ENCODE peak calls at places on chromosomes 16 and 17, in ten cellular contexts. H is CD8-positive, alpha-beta T cell; P is GOT3; L is naive thymus-derived CD8-positive, alpha-beta T cell; R is MCF 10A; T is vagina; G is AG04449; O is EL; F is RCC 7860; V is effector memory CD8-positive, alpha-beta T cell. K is an unnamed sample.

GRCh38 chr16:30010817-30011504 is at the start of gene DOC2A:
- DNase-seq in F (no peak), L (peak; percentile 34), G (no peak), H (peak; percentile 26), T (no peak), V (no peak), P (no peak), R (no peak), O (no peak), K (no peak)

GRCh38 chr17:60165976-60166375 is 16.2 kb downstream of the CA4 start:
- DNase-seq in F (peak; percentile 14), O (no peak), P (no peak), R (no peak), H (no peak), L (no peak), G (no peak), T (no peak), V (no peak), K (no peak)

GRCh38 chr16:77336637-77337036 is 98.2 kb downstream of the ADAMTS18 start:
- DNase-seq in G (no peak), H (no peak), T (no peak), P (no peak), O (no peak), L (no peak), V (no peak), R (no peak), F (no peak), K (no peak)

GRCh38 chr16:27426423-27427408 is 24.7 kb downstream of the IL21R start:
- DNase-seq in O (peak; percentile 88), H (peak; percentile 79), G (peak; percentile 54), F (peak; percentile 91), P (peak; percentile 20), L (no peak), T (peak; percentile 77), R (peak; percentile 87), V (peak; percentile 64), K (no peak)

GRCh38 chr17:71883845-71884244 is 237.0 kb upstream of the SOX9 start:
- DNase-seq in H (no peak), O (no peak), F (no peak), L (no peak), T (no peak), R (no peak), V (no peak), P (no peak), G (no peak), K (no peak)

GRCh38 chr17:28279411-28279810 is 39.6 kb upstream of the TMEM97 start:
- DNase-seq in L (no peak), R (no peak), P (no peak), G (peak; percentile 42), T (no peak), V (no peak), O (peak; percentile 67), F (no peak), H (no peak), K (peak; percentile 31)

GRCh38 chr17:66716236-66717026 is 118.5 kb upstream of the CACNG5 start:
- DNase-seq in V (no peak), P (no peak), O (peak; percentile 11), H (no peak), R (no peak), T (peak; percentile 49), F (no peak), G (no peak), L (no peak), K (no peak)

GRCh38 chr16:1065466-1066128 is 7.0 kb upstream of the SSTR5 start:
- DNase-seq in F (no peak), T (no peak), G (no peak), P (no peak), V (no peak), O (no peak), R (no peak), H (no peak), L (no peak), K (no peak)

GRCh38 chr16:23694707-23695373 is 16.2 kb downstream of the PLK1 start:
- DNase-seq in P (no peak), L (no peak), O (peak; percentile 19), T (no peak), V (no peak), G (no peak), H (no peak), R (no peak), F (no peak), K (no peak)

GRCh38 chr17:20063665-20064648 is 54.8 kb downstream of the SPECC1 start:
- DNase-seq in R (peak; percentile 96), O (peak; percentile 92), P (peak; percentile 74), F (peak; percentile 66), T (peak; percentile 96), L (no peak), H (no peak), V (no peak), G (peak; percentile 36), K (peak; percentile 24)

GRCh38 chr17:75759457-75759856 is 5.5 kb downstream of the GALK1 start:
- DNase-seq in O (no peak), H (no peak), R (no peak), T (no peak), F (no peak), V (no peak), G (no peak), L (no peak), P (no peak), K (no peak)

GRCh38 chr17:61314368-61315078 is 85.1 kb upstream of the TBX2 start:
- DNase-seq in V (no peak), F (no peak), L (no peak), G (no peak), O (no peak), H (no peak), R (peak; percentile 43), P (no peak), T (no peak), K (no peak)

GRCh38 chr16:87686697-87687570 is 78.9 kb downstream of the KLHDC4 start:
- DNase-seq in G (no peak), T (no peak), O (no peak), V (no peak), H (no peak), L (no peak), F (peak; percentile 22), R (no peak), P (no peak), K (no peak)

GRCh38 chr16:48365601-48366164 is 19.5 kb downstream of the SIAH1 start:
- DNase-seq in V (peak; percentile 63), L (peak; percentile 72), R (peak; percentile 91), F (peak; percentile 72), H (peak; percentile 69), O (peak; percentile 89), T (peak; percentile 90), G (peak; percentile 19), P (peak; percentile 83), K (peak; percentile 59)

GRCh38 chr17:9594065-9594464 is 17.6 kb downstream of the CFAP52 start:
- DNase-seq in G (no peak), O (no peak), F (no peak), R (no peak), V (no peak), H (no peak), P (no peak), L (no peak), T (no peak), K (no peak)

GRCh38 chr17:79840204-79840988 is 1.2 kb upstream of the CBX4 start:
- DNase-seq in F (no peak), G (no peak), R (peak; percentile 36), T (no peak), H (no peak), O (peak; percentile 36), P (no peak), L (peak; percentile 23), V (no peak), K (no peak)

GRCh38 chr17:17748179-17748578 is 66.9 kb downstream of the RAI1 start:
- DNase-seq in G (no peak), T (no peak), P (no peak), V (no peak), R (no peak), L (no peak), F (no peak), O (no peak), H (no peak), K (no peak)

GRCh38 chr16:48498761-48499600 is 111.0 kb downstream of the N4BP1 start:
- DNase-seq in G (peak; percentile 40), R (peak; percentile 87), P (peak; percentile 23), L (no peak), O (peak; percentile 56), T (peak; percentile 92), F (no peak), H (no peak), V (no peak), K (no peak)

GRCh38 chr16:81821422-81822128 is 42.5 kb downstream of the PLCG2 start:
- DNase-seq in G (no peak), V (no peak), R (no peak), T (no peak), P (no peak), F (no peak), O (no peak), L (no peak), H (no peak), K (no peak)

GRCh38 chr17:4706121-4706520 is 2.2 kb upstream of the PELP1 start:
- DNase-seq in V (no peak), O (peak; percentile 83), F (peak; percentile 53), H (no peak), L (no peak), T (no peak), R (no peak), P (no peak), G (no peak), K (no peak)

GRCh38 chr16:66590322-66590721 is 11.1 kb downstream of the CMTM2 start:
- DNase-seq in T (no peak), P (no peak), O (no peak), R (no peak), H (no peak), V (no peak), F (no peak), G (no peak), L (no peak), K (no peak)

GRCh38 chr17:27778193-27778592 is 22.1 kb downstream of the NOS2 start:
- DNase-seq in O (peak; percentile 21), T (no peak), F (peak; percentile 4), H (no peak), L (no peak), P (no peak), V (no peak), G (no peak), R (peak; percentile 41), K (no peak)

GRCh38 chr17:56599566-56599965 is 6.1 kb downstream of the NOG start:
- DNase-seq in T (no peak), P (no peak), H (no peak), O (no peak), G (no peak), V (no peak), F (no peak), L (no peak), R (no peak), K (no peak)

GRCh38 chr16:59686405-59686804 is 952.3 kb upstream of the GOT2 start:
- DNase-seq in R (no peak), P (no peak), V (no peak), H (no peak), T (no peak), L (no peak), F (no peak), O (no peak), G (no peak), K (no peak)

GRCh38 chr17:17498606-17499301 is 2.6 kb upstream of the RASD1 start:
- DNase-seq in T (no peak), H (no peak), R (no peak), F (no peak), G (no peak), P (no peak), L (no peak), V (no peak), O (no peak), K (no peak)

GRCh38 chr16:73231969-73232554 is 184.1 kb upstream of the ZFHX3 start:
- DNase-seq in R (no peak), P (no peak), L (no peak), G (no peak), V (no peak), O (no peak), T (no peak), H (no peak), F (no peak), K (no peak)

GRCh38 chr16:78504391-78504945 is 405.0 kb downstream of the WWOX start:
- DNase-seq in T (no peak), L (no peak), H (no peak), G (no peak), V (no peak), P (no peak), O (no peak), R (no peak), F (no peak), K (no peak)

GRCh38 chr16:17983847-17984639 is 352.5 kb downstream of the NPIPA8 start:
- DNase-seq in T (no peak), G (no peak), R (no peak), F (no peak), H (no peak), P (no peak), O (no peak), V (no peak), L (no peak), K (no peak)

K was measured in HS-27A.